ENCODE peak calls at places on chromosomes 16 and 17, in nine cellular contexts. I, J, X, V, N, Y, W, L and E are unnamed samples.

GRCh38 chr17:9512323-9513168 is 63.1 kb downstream of the STX8 start:
- DNase-seq in N (no peak), V (no peak), X (no peak), W (no peak), Y (peak), L (peak), J (no peak), I (no peak), E (no peak)

GRCh38 chr17:68593331-68593710 is 7.8 kb downstream of the FAM20A start:
- DNase-seq in N (no peak), Y (no peak), I (no peak), V (no peak), X (no peak), J (no peak), L (no peak), W (no peak), E (no peak)

GRCh38 chr17:77354420-77354720 is 213.6 kb downstream of the SEC14L1 start:
- DNase-seq in I (no peak), J (no peak), V (no peak), W (no peak), L (no peak), X (no peak), Y (no peak), N (no peak), E (no peak)

GRCh38 chr17:50908860-50909764 is 43.0 kb upstream of the TOB1 start:
- DNase-seq in I (no peak), V (peak), N (no peak), L (no peak), X (no peak), Y (no peak), W (no peak), J (peak), E (no peak)

GRCh38 chr17:44014133-44014436 is 678 bp downstream of the TMEM101 start:
- DNase-seq in N (no peak), J (no peak), I (no peak), L (no peak), W (no peak), Y (no peak), X (no peak), V (no peak), E (no peak)

GRCh38 chr17:2418572-2418971 is 17.7 kb upstream of the MNT start:
- DNase-seq in W (no peak), I (no peak), V (no peak), J (no peak), X (no peak), Y (peak), L (no peak), N (no peak), E (no peak)

GRCh38 chr17:47193931-47194481 is 4.9 kb upstream of the CDC27 start:
- DNase-seq in W (no peak), J (no peak), L (no peak), V (no peak), I (no peak), X (no peak), N (no peak), Y (no peak), E (no peak)

GRCh38 chr16:86362155-86362849 is 148.0 kb upstream of the FOXF1 start:
- DNase-seq in W (no peak), X (no peak), V (no peak), I (no peak), Y (no peak), J (no peak), N (no peak), L (no peak), E (no peak)

GRCh38 chr16:50472472-50472871 is 75.7 kb upstream of the NKD1 start:
- DNase-seq in I (no peak), X (no peak), J (no peak), V (no peak), L (no peak), W (no peak), Y (no peak), N (no peak), E (no peak)